ENCODE peak calls at places on chromosomes 13 and 19, in ten cellular contexts. One of them, this sample, is unnamed.

GRCh38 chr13:36819811-36820140 is 754 bp downstream of the RFXAP start:
- DNase-seq in tibial artery: no peak
- DNase-seq in ascending aorta: no peak
- DNase-seq in CD8-positive, alpha-beta T cell: no peak
- DNase-seq in A549: peak; percentile 9
- DNase-seq in CD4-positive, alpha-beta T cell: peak; percentile 19
- DNase-seq in AG04450: no peak
- DNase-seq in fibroblast of lung: peak; percentile 48
- DNase-seq in testis: no peak
- DNase-seq in colonic mucosa: no peak
- DNase-seq in this sample: peak; percentile 12

GRCh38 chr19:768424-768823 is 17.5 kb downstream of the MISP start:
- DNase-seq in fibroblast of lung: peak; percentile 92
- DNase-seq in tibial artery: no peak
- DNase-seq in colonic mucosa: no peak
- DNase-seq in AG04450: peak; percentile 51
- DNase-seq in ascending aorta: no peak
- DNase-seq in testis: no peak
- DNase-seq in CD4-positive, alpha-beta T cell: no peak
- DNase-seq in CD8-positive, alpha-beta T cell: no peak
- DNase-seq in A549: peak; percentile 70
- DNase-seq in this sample: no peak

GRCh38 chr19:7625763-7626372 is 3.5 kb downstream of the XAB2 start:
- DNase-seq in A549: no peak
- DNase-seq in CD8-positive, alpha-beta T cell: no peak
- DNase-seq in colonic mucosa: no peak
- DNase-seq in ascending aorta: no peak
- DNase-seq in AG04450: no peak
- DNase-seq in fibroblast of lung: no peak
- DNase-seq in CD4-positive, alpha-beta T cell: no peak
- DNase-seq in tibial artery: no peak
- DNase-seq in testis: no peak
- DNase-seq in this sample: no peak

GRCh38 chr13:99980201-99981114 is 1.1 kb upstream of the ZIC2 start:
- DNase-seq in ascending aorta: peak; percentile 72
- DNase-seq in CD8-positive, alpha-beta T cell: no peak
- DNase-seq in testis: peak; percentile 75
- DNase-seq in CD4-positive, alpha-beta T cell: peak; percentile 40
- DNase-seq in fibroblast of lung: peak; percentile 69
- DNase-seq in tibial artery: peak; percentile 82
- DNase-seq in AG04450: no peak
- DNase-seq in colonic mucosa: peak; percentile 79
- DNase-seq in A549: peak; percentile 87
- DNase-seq in this sample: peak; percentile 96

GRCh38 chr19:49570997-49571676 is 9.2 kb downstream of the NOSIP start:
- DNase-seq in testis: peak; percentile 43
- DNase-seq in AG04450: no peak
- DNase-seq in tibial artery: no peak
- DNase-seq in CD8-positive, alpha-beta T cell: no peak
- DNase-seq in fibroblast of lung: no peak
- DNase-seq in ascending aorta: no peak
- DNase-seq in colonic mucosa: peak; percentile 73
- DNase-seq in CD4-positive, alpha-beta T cell: peak; percentile 51
- DNase-seq in A549: peak; percentile 54
- DNase-seq in this sample: peak; percentile 80

GRCh38 chr19:17125728-17126677 is 50.4 kb downstream of the MYO9B start:
- DNase-seq in A549: no peak
- DNase-seq in testis: peak; percentile 59
- DNase-seq in CD8-positive, alpha-beta T cell: peak; percentile 60
- DNase-seq in tibial artery: peak; percentile 94
- DNase-seq in colonic mucosa: peak; percentile 54
- DNase-seq in CD4-positive, alpha-beta T cell: peak; percentile 77
- DNase-seq in fibroblast of lung: peak; percentile 13
- DNase-seq in AG04450: no peak
- DNase-seq in ascending aorta: peak; percentile 91
- DNase-seq in this sample: peak; percentile 69

GRCh38 chr19:50830266-50831025 is 2.9 kb downstream of the KLK15 start:
- DNase-seq in A549: no peak
- DNase-seq in testis: no peak
- DNase-seq in fibroblast of lung: no peak
- DNase-seq in CD8-positive, alpha-beta T cell: no peak
- DNase-seq in tibial artery: no peak
- DNase-seq in CD4-positive, alpha-beta T cell: no peak
- DNase-seq in ascending aorta: no peak
- DNase-seq in colonic mucosa: no peak
- DNase-seq in AG04450: no peak
- DNase-seq in this sample: no peak

GRCh38 chr19:49971991-49972401 is 11.0 kb upstream of the SIGLEC11 start:
- DNase-seq in colonic mucosa: no peak
- DNase-seq in A549: no peak
- DNase-seq in CD8-positive, alpha-beta T cell: no peak
- DNase-seq in fibroblast of lung: no peak
- DNase-seq in tibial artery: no peak
- DNase-seq in ascending aorta: no peak
- DNase-seq in CD4-positive, alpha-beta T cell: no peak
- DNase-seq in testis: peak; percentile 43
- DNase-seq in AG04450: no peak
- DNase-seq in this sample: no peak

GRCh38 chr13:25908390-25908789 is 143.4 kb downstream of the SHISA2 start:
- DNase-seq in A549: no peak
- DNase-seq in tibial artery: no peak
- DNase-seq in colonic mucosa: no peak
- DNase-seq in CD8-positive, alpha-beta T cell: no peak
- DNase-seq in ascending aorta: no peak
- DNase-seq in testis: no peak
- DNase-seq in CD4-positive, alpha-beta T cell: no peak
- DNase-seq in fibroblast of lung: no peak
- DNase-seq in AG04450: no peak
- DNase-seq in this sample: no peak

GRCh38 chr19:658916-659839 is 3.8 kb downstream of the RNF126 start:
- DNase-seq in ascending aorta: no peak
- DNase-seq in tibial artery: no peak
- DNase-seq in CD4-positive, alpha-beta T cell: peak; percentile 23
- DNase-seq in AG04450: no peak
- DNase-seq in colonic mucosa: no peak
- DNase-seq in A549: no peak
- DNase-seq in fibroblast of lung: peak; percentile 67
- DNase-seq in testis: peak; percentile 58
- DNase-seq in CD8-positive, alpha-beta T cell: peak; percentile 32
- DNase-seq in this sample: no peak

GRCh38 chr13:69565334-69565733 is 542.3 kb upstream of the ATXN8OS start:
- DNase-seq in tibial artery: no peak
- DNase-seq in colonic mucosa: peak; percentile 20
- DNase-seq in AG04450: no peak
- DNase-seq in A549: peak; percentile 54
- DNase-seq in fibroblast of lung: peak; percentile 79
- DNase-seq in CD8-positive, alpha-beta T cell: no peak
- DNase-seq in ascending aorta: no peak
- DNase-seq in testis: peak; percentile 21
- DNase-seq in CD4-positive, alpha-beta T cell: no peak
- DNase-seq in this sample: peak; percentile 10

GRCh38 chr19:49555600-49556411 is 24.6 kb downstream of the NOSIP start:
- DNase-seq in testis: peak; percentile 86
- DNase-seq in ascending aorta: peak; percentile 73
- DNase-seq in colonic mucosa: peak; percentile 87
- DNase-seq in CD8-positive, alpha-beta T cell: peak; percentile 66
- DNase-seq in CD4-positive, alpha-beta T cell: peak; percentile 87
- DNase-seq in tibial artery: peak; percentile 69
- DNase-seq in A549: peak; percentile 76
- DNase-seq in fibroblast of lung: peak; percentile 56
- DNase-seq in AG04450: no peak
- DNase-seq in this sample: peak; percentile 72

GRCh38 chr13:100214886-100215285 is 126.0 kb downstream of the PCCA start:
- DNase-seq in CD4-positive, alpha-beta T cell: no peak
- DNase-seq in ascending aorta: no peak
- DNase-seq in colonic mucosa: no peak
- DNase-seq in CD8-positive, alpha-beta T cell: no peak
- DNase-seq in AG04450: peak; percentile 72
- DNase-seq in testis: no peak
- DNase-seq in A549: peak; percentile 56
- DNase-seq in fibroblast of lung: peak; percentile 93
- DNase-seq in tibial artery: no peak
- DNase-seq in this sample: no peak

GRCh38 chr19:46976845-46977320 is 42.8 kb upstream of the NPAS1 start:
- DNase-seq in AG04450: no peak
- DNase-seq in testis: peak; percentile 39
- DNase-seq in colonic mucosa: no peak
- DNase-seq in A549: no peak
- DNase-seq in fibroblast of lung: peak; percentile 87
- DNase-seq in CD8-positive, alpha-beta T cell: no peak
- DNase-seq in tibial artery: peak; percentile 89
- DNase-seq in CD4-positive, alpha-beta T cell: no peak
- DNase-seq in ascending aorta: peak; percentile 77
- DNase-seq in this sample: no peak

GRCh38 chr19:2719910-2720776 is 1.0 kb downstream of the DIRAS1 start:
- DNase-seq in tibial artery: no peak
- DNase-seq in fibroblast of lung: peak; percentile 27
- DNase-seq in A549: no peak
- DNase-seq in CD8-positive, alpha-beta T cell: no peak
- DNase-seq in CD4-positive, alpha-beta T cell: no peak
- DNase-seq in AG04450: no peak
- DNase-seq in testis: peak; percentile 48
- DNase-seq in ascending aorta: no peak
- DNase-seq in colonic mucosa: no peak
- DNase-seq in this sample: no peak
- TF ChIP-seq CTCF in tibial artery: no peak
- TF ChIP-seq CTCF in fibroblast of lung: peak; percentile 5
- TF ChIP-seq CTCF in A549: no peak
- TF ChIP-seq CTCF in CD8-positive, alpha-beta T cell: no peak
- TF ChIP-seq CTCF in CD4-positive, alpha-beta T cell: no peak
- TF ChIP-seq CTCF in AG04450: peak; percentile 22
- TF ChIP-seq CTCF in testis: peak; percentile 8
- TF ChIP-seq CTCF in ascending aorta: no peak
- TF ChIP-seq CTCF in colonic mucosa: no peak
- TF ChIP-seq CTCF in this sample: no peak

DNA sequence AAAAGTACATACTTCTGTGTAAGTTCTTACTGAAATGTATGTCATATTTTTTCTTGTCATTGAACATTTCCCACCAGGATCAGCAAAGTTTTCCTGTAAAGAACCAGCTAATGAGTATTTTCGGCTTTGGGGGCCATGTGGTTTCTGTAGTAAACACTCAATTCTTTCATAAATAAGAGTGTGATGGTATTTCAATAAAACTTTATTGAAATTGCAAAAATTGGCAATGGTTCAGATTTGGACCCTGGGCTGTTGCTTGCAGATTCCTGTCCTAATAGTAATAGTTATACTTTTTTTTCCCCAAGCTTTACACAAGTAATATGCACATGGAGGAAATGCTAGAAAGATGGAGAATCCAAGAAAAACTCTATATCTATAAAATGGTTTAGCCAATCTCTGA is 83.7 kb downstream of the ZNF536 start:
- DNase-seq in testis: no peak
- DNase-seq in fibroblast of lung: no peak
- DNase-seq in colonic mucosa: no peak
- DNase-seq in tibial artery: no peak
- DNase-seq in AG04450: no peak
- DNase-seq in A549: no peak
- DNase-seq in CD8-positive, alpha-beta T cell: no peak
- DNase-seq in ascending aorta: no peak
- DNase-seq in CD4-positive, alpha-beta T cell: no peak
- DNase-seq in this sample: no peak
- H3K27ac ChIP-seq in testis: no peak overlapping the region
- H3K27ac ChIP-seq in fibroblast of lung: no peak overlapping the region
- H3K27ac ChIP-seq in colonic mucosa: no peak overlapping the region
- H3K27ac ChIP-seq in tibial artery: no peak overlapping the region
- H3K27ac ChIP-seq in AG04450: no peak overlapping the region
- H3K27ac ChIP-seq in A549: no peak overlapping the region
- H3K27ac ChIP-seq in CD8-positive, alpha-beta T cell: no peak overlapping the region
- H3K27ac ChIP-seq in ascending aorta: no peak overlapping the region
- H3K27ac ChIP-seq in CD4-positive, alpha-beta T cell: no peak overlapping the region
- H3K27ac ChIP-seq in this sample: no peak overlapping the region

GRCh38 chr19:18590273-18591272 is 2.0 kb downstream of the REX1BD start:
- DNase-seq in colonic mucosa: no peak
- DNase-seq in AG04450: no peak
- DNase-seq in A549: peak; percentile 94
- DNase-seq in CD8-positive, alpha-beta T cell: no peak
- DNase-seq in ascending aorta: no peak
- DNase-seq in tibial artery: peak; percentile 85
- DNase-seq in CD4-positive, alpha-beta T cell: no peak
- DNase-seq in testis: peak; percentile 59
- DNase-seq in fibroblast of lung: peak; percentile 82
- DNase-seq in this sample: peak; percentile 98
- TF ChIP-seq CTCF in colonic mucosa: no peak
- TF ChIP-seq CTCF in AG04450: peak; percentile 27
- TF ChIP-seq CTCF in A549: peak; percentile 44
- TF ChIP-seq CTCF in CD8-positive, alpha-beta T cell: no peak
- TF ChIP-seq CTCF in ascending aorta: no peak
- TF ChIP-seq CTCF in tibial artery: no peak
- TF ChIP-seq CTCF in CD4-positive, alpha-beta T cell: no peak
- TF ChIP-seq CTCF in testis: no peak
- TF ChIP-seq CTCF in fibroblast of lung: no peak
- TF ChIP-seq CTCF in this sample: peak; percentile 80

GRCh38 chr19:4997297-4997696 is 28.4 kb downstream of the KDM4B start:
- DNase-seq in CD4-positive, alpha-beta T cell: no peak
- DNase-seq in testis: no peak
- DNase-seq in colonic mucosa: no peak
- DNase-seq in AG04450: no peak
- DNase-seq in tibial artery: no peak
- DNase-seq in ascending aorta: no peak
- DNase-seq in fibroblast of lung: no peak
- DNase-seq in A549: no peak
- DNase-seq in CD8-positive, alpha-beta T cell: no peak
- DNase-seq in this sample: no peak
- H3K27ac ChIP-seq in CD4-positive, alpha-beta T cell: no peak overlapping the region
- H3K27ac ChIP-seq in testis: no peak overlapping the region
- H3K27ac ChIP-seq in colonic mucosa: no peak overlapping the region
- H3K27ac ChIP-seq in AG04450: no peak overlapping the region
- H3K27ac ChIP-seq in tibial artery: no peak overlapping the region
- H3K27ac ChIP-seq in ascending aorta: no peak overlapping the region
- H3K27ac ChIP-seq in fibroblast of lung: no peak overlapping the region
- H3K27ac ChIP-seq in A549: no peak overlapping the region
- H3K27ac ChIP-seq in CD8-positive, alpha-beta T cell: no peak overlapping the region
- H3K27ac ChIP-seq in this sample: no peak overlapping the region

GRCh38 chr13:54449922-54450321 is 1421.3 kb downstream of the OLFM4 start:
- DNase-seq in tibial artery: no peak
- DNase-seq in AG04450: no peak
- DNase-seq in CD4-positive, alpha-beta T cell: no peak
- DNase-seq in colonic mucosa: no peak
- DNase-seq in A549: no peak
- DNase-seq in ascending aorta: no peak
- DNase-seq in fibroblast of lung: no peak
- DNase-seq in CD8-positive, alpha-beta T cell: no peak
- DNase-seq in testis: no peak
- DNase-seq in this sample: no peak
- TF ChIP-seq CTCF in tibial artery: no peak
- TF ChIP-seq CTCF in AG04450: no peak
- TF ChIP-seq CTCF in CD4-positive, alpha-beta T cell: no peak
- TF ChIP-seq CTCF in colonic mucosa: no peak
- TF ChIP-seq CTCF in A549: no peak
- TF ChIP-seq CTCF in ascending aorta: no peak
- TF ChIP-seq CTCF in fibroblast of lung: no peak
- TF ChIP-seq CTCF in CD8-positive, alpha-beta T cell: no peak
- TF ChIP-seq CTCF in testis: no peak
- TF ChIP-seq CTCF in this sample: no peak

DNA sequence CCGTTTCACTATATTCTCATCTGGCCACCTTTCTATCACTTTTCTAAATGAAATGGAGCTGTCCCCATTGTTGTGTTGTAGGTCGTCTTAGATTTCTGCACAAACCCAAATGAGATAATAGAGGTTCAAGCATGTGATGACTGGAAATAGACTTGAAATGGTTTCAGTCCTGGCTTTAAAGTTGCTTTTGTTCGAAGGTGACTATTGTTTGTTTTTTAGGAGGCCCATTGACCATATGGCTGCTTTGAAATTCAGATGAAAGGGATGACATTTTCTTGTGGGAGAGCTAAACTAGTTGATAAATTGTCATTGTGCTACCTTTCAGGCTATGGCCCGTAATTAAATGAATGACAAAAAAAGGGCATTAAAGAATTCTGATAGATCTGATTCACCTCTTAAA is 583.7 kb downstream of the GPC6 start:
- DNase-seq in A549: no peak
- DNase-seq in CD8-positive, alpha-beta T cell: no peak
- DNase-seq in colonic mucosa: no peak
- DNase-seq in ascending aorta: no peak
- DNase-seq in AG04450: no peak
- DNase-seq in fibroblast of lung: no peak
- DNase-seq in testis: no peak
- DNase-seq in CD4-positive, alpha-beta T cell: no peak
- DNase-seq in tibial artery: no peak
- DNase-seq in this sample: no peak
- H3K27ac ChIP-seq in A549: no peak overlapping the region
- H3K27ac ChIP-seq in CD8-positive, alpha-beta T cell: no peak overlapping the region
- H3K27ac ChIP-seq in colonic mucosa: no peak overlapping the region
- H3K27ac ChIP-seq in ascending aorta: no peak overlapping the region
- H3K27ac ChIP-seq in AG04450: no peak overlapping the region
- H3K27ac ChIP-seq in fibroblast of lung: no peak overlapping the region
- H3K27ac ChIP-seq in testis: no peak overlapping the region
- H3K27ac ChIP-seq in CD4-positive, alpha-beta T cell: no peak overlapping the region
- H3K27ac ChIP-seq in tibial artery: no peak overlapping the region
- H3K27ac ChIP-seq in this sample: no peak overlapping the region